ENCODE peak calls at places on chromosomes 1 and 21, in seven cellular contexts. M, K, H, Y, Z, W and L are unnamed samples.

GRCh38 chr1:168135982-168136708 is 585 bp downstream of the GPR161 start:
- DNase-seq in K (peak; percentile 62), M (no peak), W (peak; percentile 45), Z (no peak), Y (peak; percentile 55), H (peak; percentile 13), L (no peak)

GRCh38 chr21:44710756-44711326 is 531 bp downstream of the TSPEAR start:
- DNase-seq in M (no peak), H (peak; percentile 11), W (peak; percentile 93), Y (no peak), K (no peak), Z (peak; percentile 94), L (no peak)

GRCh38 chr1:247156787-247157232 is 15.0 kb downstream of the ZNF124 start:
- DNase-seq in H (no peak), Z (no peak), W (no peak), Y (no peak), M (no peak), K (peak; percentile 6), L (no peak)

GRCh38 chr1:231682761-231683160 is 56.2 kb downstream of the DISC1 start:
- DNase-seq in K (no peak), H (no peak), Y (no peak), Z (no peak), M (no peak), W (no peak), L (no peak)

GRCh38 chr1:79561521-79561978 is 555.0 kb upstream of the ADGRL4 start:
- DNase-seq in W (no peak), Z (no peak), M (no peak), H (no peak), Y (no peak), K (no peak), L (no peak)

GRCh38 chr1:29105822-29106221 is 17.9 kb downstream of the TMEM200B start:
- DNase-seq in Y (no peak), Z (no peak), M (no peak), W (no peak), H (no peak), K (no peak), L (no peak)

GRCh38 chr1:155540000-155540874 is 22.4 kb downstream of the ASH1L start:
- DNase-seq in W (no peak), Y (no peak), K (no peak), Z (no peak), M (no peak), H (no peak), L (no peak)

GRCh38 chr21:42041246-42041645 is 29.9 kb upstream of the UMODL1 start:
- DNase-seq in Y (no peak), Z (no peak), M (no peak), H (no peak), W (no peak), K (no peak), L (no peak)

GRCh38 chr1:58789322-58789856 is 5.5 kb upstream of the JUN start:
- DNase-seq in K (no peak), M (no peak), Z (no peak), H (no peak), W (no peak), Y (no peak), L (no peak)

GRCh38 chr21:29187939-29188338 is 57.5 kb downstream of the MAP3K7CL start:
- DNase-seq in Z (no peak), K (peak; percentile 94), Y (no peak), W (no peak), H (no peak), M (no peak), L (no peak)

GRCh38 chr1:197197430-197197997 is 51.0 kb upstream of the ASPM start:
- DNase-seq in H (no peak), M (no peak), K (no peak), W (no peak), Z (no peak), Y (no peak), L (no peak)

GRCh38 chr1:23098463-23099170 is 70.0 kb downstream of the LUZP1 start:
- DNase-seq in Y (no peak), M (peak; percentile 33), Z (peak; percentile 15), W (peak; percentile 87), K (peak; percentile 86), H (peak; percentile 65), L (peak; percentile 20)